ENCODE peak calls at places on chromosomes 5 and 9, in eight cellular contexts. F is GM04504; R is BJ; P is effector CD8-positive, alpha-beta T cell; E is NCI-H2081 treated with DMSO at 0.1 percent for 48 hours; A is NCI-H748 treated with DMSO at 0.1 percent for 48 hours; V is HuH-7.5; L is GM12878. H is an unnamed sample.

GRCh38 chr9:135887021-135887507 is 20.3 kb downstream of the CAMSAP1 start:
- DNase-seq in L (no peak), P (no peak), A (no peak), V (no peak), E (no peak), R (no peak), F (no peak), H (no peak)

GRCh38 chr5:19256036-19256435 is 732.0 kb downstream of the CDH18 start:
- DNase-seq in R (no peak), P (no peak), V (no peak), E (no peak), F (no peak), A (no peak), L (no peak), H (no peak)

GRCh38 chr5:176851871-176852270 is 41.5 kb downstream of the UNC5A start:
- DNase-seq in P (no peak), R (no peak), A (no peak), F (no peak), E (no peak), V (no peak), L (no peak), H (no peak)

GRCh38 chr5:64834611-64835010 is 65.9 kb downstream of the CWC27 start:
- DNase-seq in P (no peak), L (no peak), V (no peak), R (no peak), E (no peak), F (no peak), A (no peak), H (no peak)

GRCh38 chr9:132575005-132575609 is 7.3 kb upstream of the BARHL1 start:
- DNase-seq in V (peak; percentile 94), A (peak; percentile 72), P (no peak), L (no peak), F (peak; percentile 31), R (no peak), E (no peak), H (no peak)

GRCh38 chr5:115098041-115098702 is 71.5 kb downstream of the TRIM36 start:
- DNase-seq in E (no peak), F (peak; percentile 23), A (peak; percentile 51), V (no peak), R (peak; percentile 6), L (peak; percentile 7), P (no peak), H (no peak)

GRCh38 chr5:42894057-42894456 is 82.4 kb upstream of the SELENOP start:
- DNase-seq in V (no peak), A (no peak), P (no peak), R (no peak), L (no peak), F (no peak), E (no peak), H (no peak)

GRCh38 chr5:41695920-41696582 is 174.2 kb downstream of the OXCT1 start:
- DNase-seq in F (no peak), A (no peak), P (no peak), L (no peak), E (no peak), R (no peak), V (no peak), H (no peak)

GRCh38 chr9:137300607-137301085 is 1.4 kb downstream of the NRARP start:
- DNase-seq in V (peak; percentile 84), E (no peak), F (no peak), L (no peak), P (no peak), R (no peak), A (peak; percentile 53), H (no peak)

GRCh38 chr9:137085918-137086530 is 761 bp upstream of the MAN1B1 start:
- DNase-seq in A (no peak), P (no peak), R (no peak), E (no peak), F (peak; percentile 32), L (no peak), V (peak; percentile 52), H (no peak)

GRCh38 chr9:109114670-109115069 is 5.1 kb downstream of the TMEM245 start:
- DNase-seq in R (no peak), F (no peak), L (no peak), E (no peak), A (no peak), P (no peak), V (no peak), H (no peak)

GRCh38 chr9:87497604-87498045 is at the start of gene DAPK1:
- DNase-seq in F (no peak), E (no peak), R (no peak), P (no peak), L (no peak), A (peak; percentile 57), V (peak; percentile 84), H (no peak)

GRCh38 chr9:126615251-126615790 is 1.6 kb downstream of the LMX1B start:
- DNase-seq in P (no peak), R (no peak), L (no peak), E (peak; percentile 40), F (no peak), V (peak; percentile 69), A (peak; percentile 55), H (no peak)

GRCh38 chr5:133219296-133219695 is 167.5 kb downstream of the HSPA4 start:
- DNase-seq in L (no peak), E (no peak), V (no peak), R (no peak), P (no peak), F (no peak), A (no peak), H (no peak)

GRCh38 chr5:41435276-41435675 is 75.1 kb downstream of the PLCXD3 start:
- DNase-seq in R (no peak), P (no peak), A (no peak), F (no peak), V (no peak), L (no peak), E (no peak), H (no peak)

GRCh38 chr5:143001764-143002351 is 231.7 kb downstream of the ARHGAP26 start:
- DNase-seq in R (no peak), E (no peak), F (no peak), P (no peak), L (no peak), A (no peak), V (no peak), H (no peak)

GRCh38 chr5:41465493-41466171 is 44.8 kb downstream of the PLCXD3 start:
- DNase-seq in P (no peak), A (no peak), L (no peak), V (no peak), F (no peak), E (no peak), R (no peak), H (no peak)

GRCh38 chr5:41648976-41649375 is 138.6 kb upstream of the PLCXD3 start:
- DNase-seq in E (no peak), R (no peak), L (no peak), P (no peak), F (no peak), V (no peak), A (no peak), H (no peak)

GRCh38 chr9:105039180-105039799 is 111.3 kb upstream of the ABCA1 start:
- DNase-seq in R (no peak), E (no peak), P (no peak), F (no peak), A (no peak), V (no peak), L (no peak), H (no peak)

H was measured in vagina.